ENCODE peak calls at places on chromosomes 16 and 17, in nine cellular contexts. P is IMR-90, U is HepG2, D is vagina, H is heart left ventricle, J is spleen, B is lower leg skin, I is ovary, Q is uterus. K is an unnamed sample.

GRCh38 chr17:46865100-46865499 is 13.7 kb downstream of the WNT9B start:
- DNase-seq in J (no peak), I (no peak), U (no peak), Q (no peak), P (peak), D (no peak), H (no peak), B (no peak), K (no peak)

GRCh38 chr17:82925336-82925735 is 85.5 kb upstream of the ZNF750 start:
- DNase-seq in Q (no peak), P (no peak), J (no peak), B (no peak), U (no peak), I (no peak), D (no peak), H (no peak), K (no peak)

GRCh38 chr17:1376061-1376460 is 24.0 kb downstream of the YWHAE start:
- DNase-seq in H (no peak), Q (no peak), P (no peak), B (no peak), I (no peak), J (no peak), D (no peak), U (no peak), K (no peak)

GRCh38 chr17:66021757-66022156 is 170.2 kb downstream of the CEP112 start:
- DNase-seq in I (no peak), H (no peak), D (no peak), P (no peak), B (no peak), Q (no peak), U (no peak), J (no peak), K (no peak)

GRCh38 chr17:47188266-47188665 is 829 bp downstream of the CDC27 start:
- DNase-seq in U (no peak), J (no peak), H (no peak), P (peak), Q (no peak), B (no peak), D (no peak), I (no peak), K (peak)

GRCh38 chr17:67164298-67164697 is 80.7 kb downstream of the HELZ start:
- DNase-seq in U (no peak), H (no peak), J (no peak), Q (no peak), B (no peak), D (no peak), I (no peak), P (no peak), K (no peak)

GRCh38 chr17:68993112-68993511 is 37.9 kb upstream of the ABCA8 start:
- DNase-seq in D (no peak), Q (no peak), P (peak), H (no peak), I (no peak), U (no peak), J (no peak), B (no peak), K (no peak)

GRCh38 chr16:8996891-8997290 is 33.2 kb upstream of the USP7 start:
- DNase-seq in H (no peak), J (no peak), U (peak), P (no peak), D (no peak), B (no peak), I (no peak), Q (no peak), K (peak)

GRCh38 chr17:76957600-76958464 is 89.6 kb downstream of the MGAT5B start:
- DNase-seq in B (no peak), H (no peak), I (no peak), U (no peak), Q (no peak), J (peak), D (no peak), P (peak), K (no peak)

GRCh38 chr16:31476305-31477219 is 4.6 kb downstream of the TGFB1I1 start:
- DNase-seq in D (no peak), P (no peak), Q (no peak), J (peak), H (peak), I (no peak), B (peak), U (peak), K (peak)

GRCh38 chr17:54662978-54663876 is 237.4 kb upstream of the TOM1L1 start:
- DNase-seq in P (no peak), Q (no peak), I (no peak), H (no peak), J (no peak), D (no peak), B (no peak), U (no peak), K (no peak)

GRCh38 chr17:48251950-48252349 is 144.4 kb downstream of the SNX11 start:
- DNase-seq in I (no peak), B (no peak), U (no peak), P (no peak), Q (no peak), D (no peak), J (no peak), H (no peak), K (no peak)

GRCh38 chr16:28975158-28975603 is 603 bp downstream of the SPNS1 start:
- DNase-seq in B (no peak), U (no peak), D (no peak), P (no peak), J (no peak), I (no peak), H (no peak), Q (no peak), K (peak)

GRCh38 chr17:17041571-17042380 is 481 bp upstream of the MPRIP start:
- DNase-seq in H (peak), P (peak), I (peak), B (peak), U (peak), Q (peak), D (no peak), J (peak), K (peak)
- TF ChIP-seq POLR2A in H (no peak), P (no peak), I (no peak), B (no peak), U (no peak), Q (peak), D (no peak), J (no peak), K (no peak)

DNA sequence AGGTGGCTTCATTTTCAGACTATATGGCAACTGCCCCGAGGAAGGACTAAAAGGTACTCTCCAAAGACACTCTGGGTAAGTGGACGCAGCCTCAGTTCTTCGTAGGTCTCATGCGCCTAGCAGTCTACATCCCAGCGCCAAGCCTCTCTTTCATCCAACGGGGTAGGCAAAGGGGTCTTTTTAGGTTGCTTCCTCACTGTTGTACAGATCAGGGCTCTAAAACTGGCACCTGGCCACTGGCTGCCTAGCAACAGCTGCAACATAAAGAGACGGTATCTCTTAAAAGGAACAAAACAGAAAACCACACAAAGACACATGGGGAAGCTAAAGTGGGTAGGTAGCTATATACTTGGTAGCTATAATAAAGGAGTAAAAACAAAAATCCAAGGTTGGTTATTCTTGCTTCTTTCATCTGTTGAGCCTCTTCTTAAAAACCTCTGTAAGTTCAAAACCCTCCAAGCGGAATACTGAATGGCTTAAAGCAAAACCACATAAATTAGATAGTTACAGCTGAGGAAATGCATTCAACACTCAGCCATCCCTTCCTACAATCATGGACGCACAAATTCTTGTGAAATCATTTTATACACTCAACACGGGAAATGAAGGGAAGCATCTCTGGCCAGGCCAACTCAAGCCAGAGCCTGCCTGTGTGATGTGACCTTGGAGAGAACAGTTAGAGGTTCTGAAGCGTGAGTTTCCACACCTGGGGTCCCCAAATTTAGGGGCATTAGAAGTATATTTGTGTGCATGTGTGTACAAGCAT is 22.7 kb downstream of the CYTH1 start:
- DNase-seq in B (peak), I (peak), U (no peak), P (peak), J (peak), Q (no peak), D (no peak), H (peak), K (peak)
- TF ChIP-seq POLR2A in B (no peak), I (no peak), U (no peak), P (no peak), J (no peak), Q (no peak), D (no peak), H (no peak), K (peak)

GRCh38 chr17:74545456-74546230 is at the start of gene CD300C:
- DNase-seq in D (no peak), J (peak), Q (no peak), H (peak), I (no peak), P (no peak), B (no peak), U (no peak), K (peak)
- TF ChIP-seq POLR2A in D (no peak), J (no peak), Q (no peak), H (no peak), I (no peak), P (no peak), B (no peak), U (no peak), K (no peak)

DNA sequence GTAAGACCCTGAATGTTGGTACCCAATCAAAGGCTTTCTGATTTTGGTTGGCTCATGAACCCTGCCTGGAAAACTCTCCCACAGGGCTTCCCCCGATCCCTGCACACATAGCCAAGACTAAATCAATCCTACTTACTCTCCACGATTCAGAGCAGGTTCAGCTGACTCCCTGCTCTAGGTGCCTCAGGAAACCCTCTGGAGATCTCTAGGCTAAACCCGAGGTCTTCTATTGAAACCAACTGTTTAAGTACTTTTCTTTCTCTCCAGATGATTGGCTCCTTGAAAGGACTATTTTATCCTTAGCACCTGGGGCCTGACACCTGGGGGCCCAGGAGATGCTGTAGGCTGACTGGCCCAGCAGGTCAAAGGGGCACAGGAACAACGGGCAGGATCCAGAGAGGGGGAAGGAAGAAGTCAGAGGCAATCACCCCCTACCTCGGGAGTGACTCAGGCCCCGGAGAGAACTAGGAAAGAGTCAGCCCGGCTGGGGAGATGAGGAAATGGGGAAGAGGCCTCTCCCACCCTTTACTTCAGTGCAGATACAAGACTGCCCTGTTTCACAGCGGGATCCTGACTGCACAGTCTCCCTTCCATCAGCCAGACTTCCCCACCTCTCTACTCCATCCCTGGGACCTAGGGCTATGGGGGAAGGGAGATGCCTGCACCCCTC is 2.0 kb downstream of the TBC1D10B start:
- DNase-seq in P (peak), U (no peak), B (no peak), J (no peak), D (no peak), Q (no peak), H (peak), I (no peak), K (no peak)
- TF ChIP-seq POLR2A in P (peak), U (no peak), B (no peak), J (no peak), D (no peak), Q (no peak), H (no peak), I (no peak), K (no peak)

GRCh38 chr16:590875-591200 is 972 bp downstream of the RAB40C start:
- DNase-seq in H (no peak), Q (no peak), P (no peak), U (no peak), B (no peak), J (no peak), I (no peak), D (no peak), K (no peak)

GRCh38 chr16:588889-589657 is 793 bp upstream of the RAB40C start:
- DNase-seq in Q (peak), P (peak), B (peak), J (peak), H (peak), U (peak), I (peak), D (no peak), K (peak)

GRCh38 chr16:589658-590159 is at the start of gene RAB40C:
- DNase-seq in B (peak), J (peak), Q (peak), I (peak), H (peak), U (peak), D (peak), P (peak), K (peak)

GRCh38 chr16:591892-592517 is 2.1 kb downstream of the RAB40C start:
- DNase-seq in B (no peak), U (no peak), P (no peak), H (no peak), Q (no peak), D (no peak), J (peak), I (no peak), K (no peak)

GRCh38 chr16:590165-590874 is 454 bp downstream of the RAB40C start:
- DNase-seq in I (peak), J (peak), D (no peak), Q (peak), U (no peak), P (peak), B (peak), H (no peak), K (no peak)
- TF ChIP-seq POLR2A in I (no peak), J (no peak), D (no peak), Q (no peak), U (no peak), P (no peak), B (no peak), H (no peak), K (no peak)

GRCh38 chr16:84763629-84764028 is 56.2 kb upstream of the CRISPLD2 start:
- DNase-seq in D (no peak), P (no peak), J (no peak), U (no peak), Q (no peak), B (peak), H (no peak), I (no peak), K (no peak)
- TF ChIP-seq POLR2A in D (no peak), P (no peak), J (no peak), U (peak), Q (no peak), B (no peak), H (no peak), I (no peak), K (no peak)

GRCh38 chr17:60392845-60393702 is 1.1 kb upstream of the USP32 start:
- DNase-seq in B (no peak), P (peak), D (no peak), Q (no peak), J (no peak), U (peak), I (peak), H (peak), K (peak)
- TF ChIP-seq POLR2A in B (no peak), P (no peak), D (no peak), Q (no peak), J (no peak), U (no peak), I (no peak), H (no peak), K (no peak)

K was measured in erythroblast.